ENCODE peak calls at places on chromosomes 12 and 14, in ten cellular contexts. D is A549; V is OCI-LY7; N is lower lobe of right lung; C is heart left ventricle; Y is gastrocnemius medialis; U is CD8-positive, alpha-beta T cell; X is PC-9; K is AG04450; P is prostate gland. S is an unnamed sample.

GRCh38 chr14:56195727-56196126 is 77.5 kb downstream of the PELI2 start:
- DNase-seq in K (no peak), N (no peak), D (no peak), P (no peak), U (no peak), C (no peak), X (no peak), V (peak), Y (peak), S (no peak)

GRCh38 chr12:29416748-29417147 is 35.8 kb upstream of the ERGIC2 start:
- DNase-seq in X (no peak), U (no peak), V (no peak), D (no peak), Y (no peak), P (no peak), N (no peak), K (no peak), C (no peak), S (no peak)

GRCh38 chr12:76890407-76891143 is 11.8 kb upstream of the CSRP2 start:
- DNase-seq in D (no peak), X (no peak), C (no peak), P (no peak), U (peak), K (no peak), V (no peak), Y (no peak), N (no peak), S (no peak)

GRCh38 chr12:97756066-97756701 is 293.6 kb downstream of the RMST start:
- DNase-seq in D (no peak), C (no peak), X (no peak), U (no peak), Y (no peak), P (no peak), K (no peak), V (no peak), N (no peak), S (no peak)

GRCh38 chr12:12399906-12400305 is 43.0 kb downstream of the BORCS5 start:
- DNase-seq in U (no peak), D (no peak), X (no peak), N (no peak), V (no peak), Y (no peak), C (no peak), K (no peak), P (no peak), S (no peak)

GRCh38 chr14:55814873-55815272 is 234.9 kb downstream of the KTN1 start:
- DNase-seq in P (no peak), C (no peak), V (no peak), N (no peak), D (no peak), X (no peak), K (no peak), Y (no peak), U (no peak), S (no peak)

GRCh38 chr14:92266216-92266615 is 56.7 kb upstream of the SLC24A4 start:
- DNase-seq in C (no peak), D (no peak), N (no peak), P (no peak), X (no peak), K (no peak), U (no peak), Y (no peak), V (no peak), S (no peak)

GRCh38 chr12:97229036-97229435 is 233.6 kb upstream of the RMST start:
- DNase-seq in D (no peak), P (no peak), C (no peak), Y (no peak), X (no peak), U (no peak), V (no peak), K (no peak), N (no peak), S (no peak)

GRCh38 chr14:24903337-24903736 is 146.6 kb downstream of the STXBP6 start:
- DNase-seq in N (no peak), U (no peak), Y (no peak), K (peak), V (no peak), P (no peak), X (no peak), C (no peak), D (no peak), S (no peak)

GRCh38 chr12:44019118-44019517 is 183.2 kb downstream of the TMEM117 start:
- DNase-seq in N (no peak), X (no peak), P (no peak), C (no peak), V (no peak), Y (no peak), D (no peak), K (no peak), U (no peak), S (no peak)

GRCh38 chr12:44015333-44015941 is 179.6 kb downstream of the TMEM117 start:
- DNase-seq in Y (no peak), U (no peak), P (no peak), D (peak), V (peak), X (no peak), C (no peak), N (no peak), K (peak), S (peak)
- TF ChIP-seq CTCF in Y (peak), U (peak), P (peak), D (peak), V (peak), X (peak), C (peak), N (peak), K (peak), S (peak)

GRCh38 chr12:57248934-57249742 is 1.8 kb downstream of the STAC3 start:
- DNase-seq in K (no peak), P (no peak), D (no peak), Y (peak), U (no peak), X (no peak), V (no peak), C (no peak), N (no peak), S (no peak)
- H3K4me3 ChIP-seq in K (no peak), P (no peak), D (no peak), Y (peak), U (no peak), X (no peak), V (no peak), C (no peak), N (peak), S (no peak)

DNA sequence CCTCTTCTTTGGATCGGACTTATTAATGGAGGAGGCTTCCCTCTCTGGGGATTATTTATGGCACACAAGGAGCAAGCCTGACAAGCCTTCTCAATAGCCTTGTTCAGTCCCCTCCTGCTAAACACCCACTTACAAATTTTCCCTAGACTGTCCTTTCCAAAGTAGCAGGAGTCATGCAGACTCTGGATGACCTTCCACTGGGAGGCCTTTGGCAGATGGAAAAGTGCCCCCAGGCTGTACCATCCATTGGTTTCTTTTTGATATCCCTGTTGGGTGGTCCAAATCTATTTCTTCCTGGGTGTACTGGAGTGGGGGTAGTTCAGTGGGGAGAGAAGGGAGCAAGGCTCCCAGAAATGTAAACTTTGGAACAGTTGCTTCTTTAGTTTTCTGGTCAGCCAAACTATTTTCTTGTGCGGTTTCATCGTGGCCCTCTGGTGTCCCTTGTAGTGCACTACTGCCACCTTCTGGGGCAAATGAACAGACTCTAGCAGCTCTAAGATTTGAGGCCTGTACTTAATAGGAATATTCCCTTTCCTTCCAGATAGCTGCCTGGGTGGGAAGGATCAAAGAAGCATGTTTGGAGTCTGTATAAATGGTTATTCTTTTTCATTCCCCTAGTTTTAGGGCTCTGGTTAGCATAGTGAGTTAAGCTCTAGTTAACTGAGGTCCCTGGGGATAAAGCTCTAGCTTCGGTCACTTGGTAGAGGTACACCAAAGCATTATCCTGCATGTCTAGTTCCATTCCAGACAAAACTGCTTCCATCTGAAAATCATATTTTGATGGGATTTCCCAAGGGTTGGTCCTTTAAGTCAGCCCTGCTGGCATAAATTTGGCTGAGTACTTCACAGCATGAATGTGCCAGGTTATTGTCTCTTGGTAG is 409.5 kb downstream of the SLC6A15 start:
- DNase-seq in D (peak), K (peak), X (no peak), Y (no peak), C (no peak), V (peak), P (peak), U (no peak), N (no peak), S (peak)
- TF ChIP-seq CTCF in D (peak), K (peak), X (peak), Y (no peak), C (peak), V (peak), P (peak), U (no peak), N (peak), S (peak)

GRCh38 chr14:32933623-32933942 is 5.1 kb upstream of the NPAS3 start:
- DNase-seq in N (no peak), Y (no peak), C (no peak), P (no peak), D (no peak), K (no peak), U (no peak), V (no peak), X (no peak), S (no peak)

GRCh38 chr14:32934891-32935633 is 3.6 kb upstream of the NPAS3 start:
- DNase-seq in C (no peak), U (no peak), K (no peak), V (no peak), P (no peak), X (no peak), D (no peak), N (no peak), Y (no peak), S (no peak)

GRCh38 chr14:32932302-32932920 is 6.3 kb upstream of the NPAS3 start:
- DNase-seq in Y (no peak), N (no peak), D (no peak), V (no peak), K (no peak), U (no peak), C (no peak), X (no peak), P (no peak), S (no peak)

GRCh38 chr14:32933943-32934890 is 4.5 kb upstream of the NPAS3 start:
- DNase-seq in X (no peak), Y (no peak), P (no peak), N (no peak), C (peak), D (no peak), U (no peak), V (no peak), K (no peak), S (no peak)

GRCh38 chr14:32932921-32933622 is 5.6 kb upstream of the NPAS3 start:
- DNase-seq in X (no peak), N (no peak), C (no peak), U (no peak), V (no peak), K (no peak), D (no peak), P (no peak), Y (no peak), S (no peak)
- H3K4me3 ChIP-seq in X (no peak), N (peak), C (peak), U (no peak), V (no peak), K (no peak), D (no peak), P (peak), Y (peak), S (no peak)

GRCh38 chr14:22599349-22599748 is 1.2 kb downstream of the ABHD4 start:
- DNase-seq in N (no peak), U (no peak), X (no peak), K (no peak), D (no peak), C (no peak), P (no peak), V (no peak), Y (no peak), S (no peak)

GRCh38 chr14:22600027-22600426 is 1.9 kb downstream of the ABHD4 start:
- DNase-seq in Y (no peak), K (no peak), C (no peak), V (no peak), X (no peak), P (no peak), D (no peak), N (no peak), U (no peak), S (no peak)

GRCh38 chr14:22597771-22598098 is 365 bp upstream of the ABHD4 start:
- DNase-seq in D (no peak), C (no peak), P (no peak), X (no peak), N (no peak), Y (no peak), V (no peak), U (no peak), K (no peak), S (no peak)

GRCh38 chr14:22598099-22598895 is at the start of gene ABHD4:
- DNase-seq in N (peak), P (peak), X (peak), V (peak), U (peak), D (peak), Y (peak), C (peak), K (no peak), S (peak)

DNA sequence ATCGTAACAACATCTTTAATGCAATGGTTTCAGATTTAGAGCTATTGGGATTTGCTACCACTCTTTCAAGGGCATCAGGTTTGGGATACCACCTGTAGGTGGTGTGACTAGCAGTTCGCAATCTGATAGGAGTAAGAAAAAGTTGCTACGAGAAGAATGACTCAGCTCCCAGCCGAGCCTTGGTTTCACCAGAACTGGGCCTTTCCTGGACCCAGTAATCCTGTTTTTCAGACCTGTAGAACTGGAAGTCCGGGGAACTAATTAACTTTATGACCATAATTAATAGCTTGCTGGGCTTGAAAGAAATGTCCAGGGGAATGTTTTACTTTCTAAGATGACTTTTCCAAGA is 770 bp downstream of the ABHD4 start:
- DNase-seq in P (peak), Y (peak), K (no peak), N (no peak), X (peak), V (peak), C (no peak), U (no peak), D (peak), S (peak)
- TF ChIP-seq CTCF in P (peak), Y (peak), K (peak), N (peak), X (no peak), V (peak), C (no peak), U (no peak), D (peak), S (peak)

DNA sequence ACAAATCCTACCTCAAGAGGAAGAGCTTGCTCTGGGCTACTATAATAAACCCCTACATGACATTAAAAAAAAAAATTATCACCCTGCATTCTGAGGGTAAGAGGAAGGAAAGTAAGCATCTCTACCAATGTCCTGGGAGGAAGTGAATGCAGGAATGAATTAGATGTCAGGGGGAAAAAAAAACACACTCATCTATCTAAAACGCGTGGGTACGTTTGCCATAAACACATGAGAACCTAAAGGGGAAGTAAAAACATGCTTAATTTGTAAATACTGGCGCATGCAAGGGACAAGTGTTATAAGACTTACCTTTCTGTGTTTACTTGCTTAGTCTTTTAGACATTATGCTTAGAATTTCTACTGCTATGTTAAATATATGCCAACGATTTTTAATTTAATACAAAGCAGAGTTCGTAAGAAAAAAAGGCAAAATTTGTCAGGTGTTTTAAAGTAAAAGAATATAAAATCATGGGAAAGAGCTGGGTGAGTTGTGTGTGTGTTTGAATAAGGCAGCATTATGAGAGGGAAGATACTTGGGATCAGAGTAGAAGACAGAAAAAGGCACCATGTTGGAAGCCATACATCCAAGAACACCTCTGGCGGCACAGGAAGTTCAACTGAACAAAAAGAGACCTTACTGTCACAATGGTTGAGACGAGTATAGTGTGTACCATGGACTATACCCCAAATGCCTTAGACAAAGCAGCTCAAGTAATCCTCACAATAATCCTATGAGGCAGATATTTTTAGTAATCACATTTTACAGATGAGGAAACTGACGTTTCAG is 1.5 kb downstream of the TMED8 start:
- DNase-seq in V (peak), C (no peak), K (no peak), N (no peak), P (no peak), X (no peak), D (no peak), Y (no peak), U (no peak), S (no peak)
- H3K4me3 ChIP-seq in V (peak), C (no peak), K (no peak), N (peak), P (no peak), X (peak), D (peak), Y (no peak), U (no peak), S (no peak)

GRCh38 chr12:17077594-17077993 is 471.6 kb upstream of the LMO3 start:
- DNase-seq in Y (no peak), N (no peak), D (no peak), U (no peak), X (no peak), P (no peak), K (no peak), V (no peak), C (no peak), S (no peak)

GRCh38 chr12:17076335-17076734 is 470.4 kb upstream of the LMO3 start:
- DNase-seq in V (no peak), X (no peak), K (no peak), U (no peak), N (no peak), D (peak), P (no peak), Y (no peak), C (no peak), S (peak)

GRCh38 chr12:17079251-17079909 is 473.4 kb upstream of the LMO3 start:
- DNase-seq in V (peak), D (no peak), U (no peak), K (no peak), P (no peak), N (no peak), X (no peak), C (no peak), Y (no peak), S (no peak)
- TF ChIP-seq CTCF in V (peak), D (peak), U (no peak), K (no peak), P (no peak), N (no peak), X (no peak), C (no peak), Y (no peak), S (no peak)

GRCh38 chr14:39492267-39492666 is 60.0 kb upstream of the FBXO33 start:
- DNase-seq in D (peak), X (no peak), V (no peak), C (no peak), Y (no peak), P (no peak), N (no peak), K (peak), U (no peak), S (no peak)
- H3K4me3 ChIP-seq in D (no peak), X (no peak), V (no peak), C (no peak), Y (no peak), P (no peak), N (no peak), K (no peak), U (no peak), S (no peak)

GRCh38 chr12:104467346-104467837 is 10.6 kb downstream of the CHST11 start:
- DNase-seq in V (no peak), K (no peak), D (no peak), C (no peak), P (no peak), U (no peak), Y (no peak), X (no peak), N (no peak), S (no peak)
- TF ChIP-seq CTCF in V (no peak), K (no peak), D (no peak), C (no peak), P (no peak), U (no peak), Y (no peak), X (no peak), N (no peak), S (no peak)